ENCODE peak calls at places on chromosomes 12 and 14, in seven cellular contexts. N is BE2C, D is IMR-90, J is pancreas, H is spleen, Y is ovary, S is GM23338. E is an unnamed sample.

GRCh38 chr14:81440041-81440440 is 39.9 kb upstream of the STON2 start:
- DNase-seq in N (no peak), D (no peak), J (no peak), H (no peak), Y (no peak), S (no peak), E (no peak)

GRCh38 chr14:100105357-100106169 is 40.3 kb downstream of the EVL start:
- DNase-seq in N (no peak), D (no peak), J (no peak), H (no peak), Y (no peak), S (no peak), E (no peak)

GRCh38 chr14:68824517-68825347 is 31.9 kb upstream of the ZFP36L1 start:
- DNase-seq in N (peak; percentile 90), D (peak; percentile 62), J (peak; percentile 95), H (peak; percentile 90), Y (peak; percentile 81), S (peak; percentile 93), E (no peak)

GRCh38 chr12:69583203-69583602 is 2.1 kb upstream of the CCT2 start:
- DNase-seq in N (no peak), D (no peak), J (no peak), H (no peak), Y (no peak), S (peak; percentile 75), E (no peak)

GRCh38 chr12:93191956-93192355 is 185.8 kb upstream of the NUDT4 start:
- DNase-seq in N (no peak), D (no peak), J (no peak), H (no peak), Y (no peak), S (no peak), E (peak; percentile 69)

GRCh38 chr14:70857499-70857895 is 48.2 kb upstream of the MAP3K9 start:
- DNase-seq in N (no peak), D (peak; percentile 16), J (no peak), H (no peak), Y (no peak), S (no peak), E (no peak)

GRCh38 chr12:65668981-65669695 is 155.1 kb upstream of the HMGA2 start:
- DNase-seq in N (no peak), D (peak; percentile 47), J (no peak), H (no peak), Y (no peak), S (no peak), E (no peak)

GRCh38 chr12:50242751-50243191 is 40.5 kb downstream of the LIMA1 start:
- DNase-seq in N (no peak), D (peak; percentile 83), J (no peak), H (no peak), Y (no peak), S (no peak), E (peak; percentile 38)

GRCh38 chr12:19227190-19227879 is 97.8 kb downstream of the PLEKHA5 start:
- DNase-seq in N (no peak), D (no peak), J (no peak), H (no peak), Y (no peak), S (peak; percentile 24), E (no peak)

GRCh38 chr12:91326043-91327027 is 143.7 kb upstream of the DCN start:
- DNase-seq in N (peak; percentile 54), D (peak; percentile 75), J (no peak), H (no peak), Y (peak; percentile 49), S (peak; percentile 85), E (no peak)

GRCh38 chr12:95279835-95280234 is 62.2 kb downstream of the VEZT start:
- DNase-seq in N (no peak), D (no peak), J (no peak), H (no peak), Y (no peak), S (no peak), E (no peak)

GRCh38 chr14:104708606-104709268 is 15.3 kb upstream of the ADSS1 start:
- DNase-seq in N (peak; percentile 80), D (peak; percentile 39), J (no peak), H (peak; percentile 91), Y (peak; percentile 49), S (peak; percentile 93), E (no peak)

GRCh38 chr12:93229494-93230310 is 148.0 kb upstream of the NUDT4 start:
- DNase-seq in N (peak; percentile 55), D (peak; percentile 96), J (no peak), H (no peak), Y (no peak), S (no peak), E (peak; percentile 73)

GRCh38 chr12:38588618-38589309 is 272.2 kb downstream of the ALG10B start:
- DNase-seq in N (no peak), D (no peak), J (no peak), H (no peak), Y (no peak), S (no peak), E (no peak)

GRCh38 chr14:32593290-32593942 is 264.3 kb downstream of the AKAP6 start:
- DNase-seq in N (no peak), D (peak; percentile 69), J (no peak), H (no peak), Y (no peak), S (no peak), E (peak; percentile 84)

GRCh38 chr12:46214668-46215429 is 54.0 kb downstream of the SLC38A1 start:
- DNase-seq in N (no peak), D (peak; percentile 36), J (no peak), H (peak; percentile 88), Y (no peak), S (no peak), E (no peak)

GRCh38 chr12:121391619-121392324 is 8.1 kb upstream of the RNF34 start:
- DNase-seq in N (peak; percentile 62), D (peak; percentile 61), J (no peak), H (no peak), Y (no peak), S (no peak), E (no peak)

GRCh38 chr12:92078167-92079053 is 67.2 kb downstream of the BTG1 start:
- DNase-seq in N (no peak), D (peak; percentile 96), J (no peak), H (no peak), Y (peak; percentile 11), S (no peak), E (peak; percentile 99)

GRCh38 chr12:32139064-32139421 is 32.4 kb downstream of the BICD1 start:
- DNase-seq in N (no peak), D (peak; percentile 66), J (no peak), H (no peak), Y (no peak), S (peak; percentile 37), E (no peak)

GRCh38 chr12:65845751-65846537 is 21.7 kb downstream of the HMGA2 start:
- DNase-seq in N (no peak), D (peak; percentile 36), J (no peak), H (no peak), Y (no peak), S (peak; percentile 83), E (no peak)

GRCh38 chr12:93484315-93484981 is 17.1 kb downstream of the MRPL42 start:
- DNase-seq in N (no peak), D (peak; percentile 33), J (no peak), H (no peak), Y (no peak), S (no peak), E (no peak)

GRCh38 chr12:131116437-131117117 is 162.9 kb downstream of the ADGRD1 start:
- DNase-seq in N (peak; percentile 68), D (no peak), J (no peak), H (peak; percentile 67), Y (no peak), S (peak; percentile 72), E (no peak)

GRCh38 chr14:104399432-104400155 is 180.0 kb upstream of the C14orf180 start:
- DNase-seq in N (peak; percentile 72), D (no peak), J (no peak), H (no peak), Y (no peak), S (no peak), E (no peak)

GRCh38 chr12:45369065-45369464 is 153.2 kb downstream of the ANO6 start:
- DNase-seq in N (no peak), D (peak; percentile 83), J (no peak), H (no peak), Y (no peak), S (no peak), E (peak; percentile 29)

GRCh38 chr12:121519227-121519626 is 61.6 kb downstream of the KDM2B start:
- DNase-seq in N (no peak), D (no peak), J (no peak), H (no peak), Y (no peak), S (no peak), E (no peak)

GRCh38 chr12:60539592-60539991 is 943.8 kb downstream of the SLC16A7 start:
- DNase-seq in N (no peak), D (no peak), J (no peak), H (no peak), Y (no peak), S (no peak), E (no peak)
- H3K4me3 ChIP-seq in N (no peak overlapping the region), D (no peak overlapping the region), J (no peak overlapping the region), H (no peak overlapping the region), Y (no peak overlapping the region), S (no peak overlapping the region), E (no peak overlapping the region)

DNA sequence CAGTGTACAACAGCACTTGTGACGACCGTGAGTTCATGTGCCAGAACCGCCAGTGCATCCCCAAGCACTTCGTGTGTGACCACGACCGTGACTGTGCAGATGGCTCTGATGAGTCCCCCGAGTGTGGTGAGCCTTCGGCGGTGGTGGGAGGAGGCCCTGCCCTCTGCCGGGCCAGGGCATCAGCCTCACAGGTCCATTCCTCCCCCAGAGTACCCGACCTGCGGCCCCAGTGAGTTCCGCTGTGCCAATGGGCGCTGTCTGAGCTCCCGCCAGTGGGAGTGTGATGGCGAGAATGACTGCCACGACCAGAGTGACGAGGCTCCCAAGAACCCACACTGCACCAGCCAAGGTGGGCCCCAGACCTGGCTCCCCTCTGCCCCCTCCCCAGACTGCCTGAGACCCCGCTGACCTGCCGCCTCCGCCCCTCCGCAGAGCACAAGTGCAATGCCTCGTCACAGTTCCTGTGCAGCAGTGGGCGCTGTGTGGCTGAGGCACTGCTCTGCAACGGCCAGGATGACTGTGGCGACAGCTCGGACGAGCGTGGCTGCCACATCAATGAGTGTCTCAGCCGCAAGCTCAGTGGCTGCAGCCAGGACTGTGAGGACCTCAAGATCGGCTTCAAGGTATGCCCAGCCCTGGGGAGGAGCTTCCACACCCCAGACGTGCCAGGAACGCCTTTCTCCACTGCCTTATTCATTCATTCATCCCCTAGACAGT is 20.8 kb upstream of the NXPH4 start:
- DNase-seq in N (no peak), D (no peak), J (no peak), H (no peak), Y (no peak), S (no peak), E (no peak)
- TF ChIP-seq CTCF in N (no peak), D (no peak), J (no peak), H (no peak), Y (no peak), S (no peak), E (no peak)

DNA sequence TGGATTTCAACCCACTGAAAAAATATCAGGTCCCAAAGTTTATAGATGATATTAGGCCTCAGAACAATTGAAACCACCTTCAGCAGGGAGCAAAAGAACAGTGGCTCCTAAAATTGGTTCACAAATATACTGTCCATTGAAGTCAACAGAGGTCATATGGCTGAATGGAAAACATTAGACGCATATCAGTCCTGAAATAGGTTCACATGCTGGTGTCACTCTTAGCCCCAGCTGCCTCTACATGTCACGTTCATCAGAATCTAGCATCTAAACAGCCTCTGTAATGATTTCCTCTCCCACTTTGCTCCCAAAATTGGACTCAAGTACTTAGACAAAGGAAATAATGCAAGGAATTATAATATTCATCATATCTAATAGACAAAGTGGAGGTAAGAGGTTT is 8.7 kb downstream of the FLRT2 start:
- DNase-seq in N (no peak), D (no peak), J (no peak), H (no peak), Y (no peak), S (no peak), E (no peak)
- H3K4me3 ChIP-seq in N (no peak overlapping the region), D (no peak overlapping the region), J (no peak overlapping the region), H (no peak overlapping the region), Y (no peak overlapping the region), S (no peak overlapping the region), E (no peak overlapping the region)

GRCh38 chr12:80659512-80660094 is 47.8 kb upstream of the MYF6 start:
- DNase-seq in N (no peak), D (peak; percentile 20), J (no peak), H (no peak), Y (no peak), S (no peak), E (no peak)
- TF ChIP-seq CTCF in N (no peak), D (no peak), J (no peak), H (no peak), Y (no peak), S (no peak), E (no peak)